ENCODE peak calls at places on chromosomes 2 and 18, in nine cellular contexts. Z, G, F, K, I, L, V, J and O are unnamed samples.

GRCh38 chr18:61926532-61926931 is 33.7 kb upstream of the RNF152 start:
- DNase-seq in F (no peak), V (no peak), Z (no peak), L (no peak), J (no peak), K (no peak), I (no peak), G (no peak), O (no peak)

GRCh38 chr2:106004854-106005253 is 189.2 kb downstream of the UXS1 start:
- DNase-seq in F (no peak), J (no peak), L (no peak), Z (no peak), G (no peak), I (no peak), V (no peak), K (no peak), O (no peak)

GRCh38 chr18:12803069-12803936 is 80.7 kb downstream of the PTPN2 start:
- DNase-seq in K (no peak), L (no peak), I (no peak), V (no peak), Z (no peak), F (no peak), J (no peak), G (no peak), O (no peak)

GRCh38 chr2:20012282-20013060 is at the start of gene MATN3:
- DNase-seq in G (no peak), Z (no peak), I (no peak), V (no peak), L (no peak), J (peak), F (peak), K (no peak), O (no peak)

GRCh38 chr2:190837417-190837816 is 43.2 kb upstream of the GLS start:
- DNase-seq in G (peak), L (peak), Z (no peak), V (no peak), J (no peak), F (peak), I (no peak), K (peak), O (no peak)

GRCh38 chr2:98317214-98317613 is 29.0 kb upstream of the CNGA3 start:
- DNase-seq in L (no peak), Z (no peak), F (no peak), G (no peak), I (no peak), J (no peak), V (no peak), K (no peak), O (no peak)

GRCh38 chr2:241035818-241036396 is 37.5 kb downstream of the SNED1 start:
- DNase-seq in I (no peak), K (no peak), G (no peak), F (no peak), J (no peak), Z (peak), L (no peak), V (no peak), O (no peak)

GRCh38 chr2:161418715-161419337 is 2.7 kb downstream of the TBR1 start:
- DNase-seq in J (no peak), L (no peak), Z (no peak), F (no peak), K (no peak), G (no peak), I (no peak), V (no peak), O (peak)

GRCh38 chr2:1561793-1562521 is 148.7 kb downstream of the TPO start:
- DNase-seq in G (no peak), K (no peak), J (peak), F (no peak), L (no peak), V (no peak), I (no peak), Z (no peak), O (no peak)

GRCh38 chr2:56969513-56969912 is 785.7 kb downstream of the CCDC85A start:
- DNase-seq in J (no peak), Z (no peak), I (no peak), K (no peak), L (no peak), V (no peak), G (no peak), F (no peak), O (no peak)

GRCh38 chr2:144943986-144944385 is 424.1 kb upstream of the ZEB2 start:
- DNase-seq in L (peak), J (no peak), V (no peak), Z (no peak), G (no peak), K (peak), I (no peak), F (no peak), O (no peak)

GRCh38 chr2:4976407-4976806 is 715.8 kb upstream of the SOX11 start:
- DNase-seq in G (no peak), Z (no peak), I (no peak), J (no peak), F (no peak), L (no peak), V (no peak), K (no peak), O (no peak)

GRCh38 chr18:46856975-46857374 is 60.3 kb downstream of the PIAS2 start:
- DNase-seq in V (no peak), I (no peak), L (no peak), J (no peak), G (no peak), K (peak), F (peak), Z (no peak), O (no peak)

GRCh38 chr18:23540867-23541266 is 37.6 kb downstream of the RMC1 start:
- DNase-seq in F (no peak), J (no peak), V (no peak), G (no peak), I (peak), L (no peak), K (no peak), Z (no peak), O (no peak)

GRCh38 chr2:69831354-69831905 is 2.0 kb downstream of the GMCL1 start:
- DNase-seq in Z (no peak), V (no peak), F (peak), J (no peak), G (no peak), K (no peak), I (no peak), L (no peak), O (no peak)

GRCh38 chr2:18384242-18384641 is 176.2 kb downstream of the RDH14 start:
- DNase-seq in G (no peak), V (no peak), K (no peak), F (no peak), J (no peak), I (no peak), L (no peak), Z (no peak), O (no peak)

GRCh38 chr2:48145845-48146452 is 239.7 kb upstream of the FBXO11 start:
- DNase-seq in F (no peak), J (no peak), V (no peak), L (no peak), K (no peak), Z (no peak), I (no peak), G (no peak), O (no peak)

GRCh38 chr2:204590063-204590462 is 44.8 kb downstream of the PARD3B start:
- DNase-seq in F (no peak), V (no peak), Z (no peak), K (no peak), G (no peak), L (no peak), I (no peak), J (no peak), O (no peak)

GRCh38 chr18:75727479-75727878 is 300.0 kb upstream of the SMIM21 start:
- DNase-seq in J (no peak), V (peak), G (peak), Z (no peak), F (peak), I (no peak), K (peak), L (no peak), O (peak)

GRCh38 chr2:127011136-127011740 is 95.7 kb downstream of the BIN1 start:
- DNase-seq in K (peak), J (no peak), V (no peak), I (no peak), L (no peak), Z (no peak), F (no peak), G (no peak), O (no peak)

GRCh38 chr2:8534729-8535397 is 147.0 kb upstream of the ID2 start:
- DNase-seq in Z (no peak), G (no peak), L (no peak), V (peak), F (no peak), K (peak), I (no peak), J (peak), O (no peak)

GRCh38 chr18:46264255-46264654 is 160.1 kb downstream of the HAUS1 start:
- DNase-seq in K (peak), Z (no peak), I (no peak), J (no peak), F (no peak), G (peak), L (peak), V (no peak), O (no peak)

GRCh38 chr2:169512525-169512924 is 3.0 kb downstream of the KLHL41 start:
- DNase-seq in F (no peak), J (no peak), Z (no peak), I (no peak), G (no peak), K (no peak), L (peak), V (no peak), O (no peak)

GRCh38 chr2:164514491-164514890 is 106.8 kb downstream of the GRB14 start:
- DNase-seq in I (no peak), Z (no peak), F (no peak), K (peak), V (no peak), L (no peak), G (peak), J (no peak), O (no peak)

GRCh38 chr2:74440378-74441110 is 1.2 kb downstream of the RTKN start:
- DNase-seq in Z (no peak), G (peak), J (peak), L (peak), V (peak), F (peak), K (peak), I (peak), O (peak)

GRCh38 chr18:79797518-79798345 is at the start of gene KCNG2:
- DNase-seq in G (peak), L (no peak), V (peak), F (no peak), K (peak), I (no peak), J (peak), Z (peak), O (no peak)

GRCh38 chr18:50788284-50788683 is 31.5 kb downstream of the MRO start:
- DNase-seq in F (no peak), G (no peak), K (no peak), Z (no peak), L (no peak), J (no peak), I (no peak), V (no peak), O (no peak)

GRCh38 chr2:121480826-121481225 is 49.9 kb upstream of the RNU4ATAC start:
- DNase-seq in K (peak), Z (no peak), I (no peak), J (no peak), G (peak), V (no peak), F (peak), L (no peak), O (no peak)

GRCh38 chr2:192498747-192499146 is 304.0 kb upstream of the TMEFF2 start:
- DNase-seq in J (no peak), I (no peak), L (no peak), K (no peak), F (no peak), Z (no peak), G (no peak), V (no peak), O (no peak)

GRCh38 chr2:54559593-54560145 is 103.5 kb downstream of the SPTBN1 start:
- DNase-seq in J (no peak), L (peak), K (peak), V (peak), G (no peak), F (peak), I (peak), Z (no peak), O (peak)

GRCh38 chr2:239550336-239550735 is 149.5 kb upstream of the HDAC4 start:
- DNase-seq in G (no peak), V (no peak), L (peak), I (no peak), F (no peak), J (no peak), Z (peak), K (no peak), O (no peak)

GRCh38 chr2:195320416-195320973 is 336.5 kb upstream of the SLC39A10 start:
- DNase-seq in F (peak), Z (no peak), G (no peak), L (no peak), J (no peak), I (no peak), K (peak), V (no peak), O (no peak)

GRCh38 chr18:69538849-69539248 is 138.2 kb downstream of the DOK6 start:
- DNase-seq in Z (no peak), G (no peak), I (no peak), J (no peak), K (no peak), L (no peak), F (no peak), V (no peak), O (no peak)